ENCODE peak calls at places on chromosome 16, in seven cellular contexts. W is A549, J is GM10248, Y is esophagus squamous epithelium, O is tibial nerve, X is heart left ventricle, T is left lung. M is an unnamed sample.

GRCh38 chr16:78478267-78478821 is 378.9 kb downstream of the WWOX start:
- DNase-seq in O (no peak), W (peak), J (no peak), Y (no peak), X (no peak), T (no peak), M (no peak)

GRCh38 chr16:15749371-15749770 is 99.3 kb downstream of the NDE1 start:
- DNase-seq in X (no peak), J (no peak), W (no peak), O (no peak), Y (no peak), T (no peak), M (no peak)

GRCh38 chr16:81574168-81574567 is 129.6 kb downstream of the CMIP start:
- DNase-seq in W (no peak), O (no peak), X (no peak), T (no peak), J (no peak), Y (no peak), M (no peak)

GRCh38 chr16:27428035-27428785 is 26.2 kb downstream of the IL21R start:
- DNase-seq in J (peak), X (no peak), O (no peak), W (no peak), T (no peak), Y (no peak), M (no peak)

GRCh38 chr16:57041182-57042156 is 50.9 kb upstream of the CPNE2 start:
- DNase-seq in J (peak), Y (no peak), O (no peak), W (peak), X (no peak), T (no peak), M (peak)

GRCh38 chr16:73154063-73154870 is 106.3 kb upstream of the ZFHX3 start:
- DNase-seq in X (peak), O (no peak), W (no peak), J (no peak), T (no peak), Y (no peak), M (no peak)

GRCh38 chr16:55297062-55297909 is 26.7 kb upstream of the IRX6 start:
- DNase-seq in J (no peak), W (no peak), X (no peak), Y (no peak), O (no peak), T (no peak), M (no peak)

GRCh38 chr16:11129378-11129781 is 126.6 kb downstream of the SOCS1 start:
- DNase-seq in T (no peak), J (no peak), W (no peak), X (no peak), Y (no peak), O (no peak), M (no peak)

GRCh38 chr16:86668136-86668535 is 89.8 kb downstream of the FOXL1 start:
- DNase-seq in Y (no peak), O (no peak), X (no peak), W (peak), T (no peak), J (no peak), M (no peak)

GRCh38 chr16:23464196-23464595 is 11.2 kb upstream of the COG7 start:
- DNase-seq in W (no peak), O (no peak), T (no peak), J (no peak), X (no peak), Y (no peak), M (no peak)

GRCh38 chr16:1152651-1153259 is at the start of gene CACNA1H:
- DNase-seq in T (no peak), W (no peak), X (no peak), Y (no peak), J (no peak), O (no peak), M (peak)

GRCh38 chr16:8720967-8721692 is 46.7 kb downstream of the ABAT start:
- DNase-seq in W (no peak), J (no peak), X (no peak), T (no peak), Y (no peak), O (no peak), M (no peak)

GRCh38 chr16:10552998-10553491 is 27.4 kb downstream of the EMP2 start:
- DNase-seq in O (no peak), T (no peak), J (peak), X (peak), Y (no peak), W (peak), M (peak)

GRCh38 chr16:67345401-67345800 is 18.8 kb downstream of the LRRC36 start:
- DNase-seq in W (no peak), X (no peak), J (no peak), Y (no peak), O (no peak), T (no peak), M (no peak)

GRCh38 chr16:16021988-16022682 is 72.7 kb downstream of the ABCC1 start:
- DNase-seq in Y (peak), W (peak), T (peak), X (peak), O (peak), J (no peak), M (no peak)

GRCh38 chr16:51239196-51239595 is 88.1 kb upstream of the SALL1 start:
- DNase-seq in O (no peak), Y (no peak), W (no peak), T (no peak), X (no peak), J (no peak), M (no peak)

GRCh38 chr16:67708368-67708771 is 10.7 kb downstream of the GFOD2 start:
- DNase-seq in X (no peak), J (no peak), Y (no peak), O (no peak), T (no peak), W (no peak), M (no peak)

GRCh38 chr16:54693864-54694263 is 236.8 kb upstream of the IRX5 start:
- DNase-seq in J (no peak), W (no peak), X (no peak), O (no peak), T (no peak), Y (no peak), M (no peak)

GRCh38 chr16:52469775-52470174 is 77.2 kb downstream of the TOX3 start:
- DNase-seq in X (no peak), T (no peak), J (no peak), Y (no peak), W (peak), O (no peak), M (no peak)

GRCh38 chr16:57604177-57604576 is 24.3 kb upstream of the ADGRG1 start:
- DNase-seq in X (no peak), O (no peak), J (no peak), T (no peak), Y (no peak), W (no peak), M (no peak)

GRCh38 chr16:27597361-27597760 is 47.4 kb downstream of the KATNIP start:
- DNase-seq in T (no peak), O (no peak), J (no peak), W (no peak), X (no peak), Y (no peak), M (no peak)

GRCh38 chr16:64412578-64413280 is 709.1 kb downstream of the CDH11 start:
- DNase-seq in O (no peak), Y (no peak), X (no peak), T (no peak), J (no peak), W (no peak), M (no peak)

GRCh38 chr16:66890796-66891195 is 10.5 kb downstream of the PDP2 start:
- DNase-seq in X (no peak), Y (no peak), O (no peak), W (no peak), J (no peak), T (no peak), M (no peak)

GRCh38 chr16:79253100-79253631 is 347.4 kb downstream of the MAF start:
- DNase-seq in W (no peak), J (no peak), O (peak), X (no peak), Y (no peak), T (no peak), M (no peak)

GRCh38 chr16:10964039-10964890 is 19.9 kb downstream of the CLEC16A start:
- DNase-seq in Y (no peak), T (peak), X (peak), W (peak), J (peak), O (peak), M (no peak)

GRCh38 chr16:28494141-28494851 is at the start of gene APOBR:
- DNase-seq in Y (peak), X (peak), J (peak), W (no peak), O (no peak), T (peak), M (peak)

GRCh38 chr16:13767215-13767614 is 152.7 kb upstream of the ERCC4 start:
- DNase-seq in O (no peak), T (no peak), J (no peak), Y (no peak), X (no peak), W (no peak), M (no peak)

GRCh38 chr16:56929639-56930038 is 2.3 kb upstream of the HERPUD1 start:
- DNase-seq in Y (no peak), O (no peak), J (no peak), T (no peak), X (no peak), W (no peak), M (no peak)

GRCh38 chr16:17151335-17151734 is 319.4 kb downstream of the XYLT1 start:
- DNase-seq in T (no peak), W (no peak), J (no peak), O (no peak), Y (no peak), X (no peak), M (no peak)

GRCh38 chr16:4604401-4604800 is 10.3 kb downstream of the UBALD1 start:
- DNase-seq in O (no peak), Y (no peak), X (no peak), J (no peak), W (no peak), T (no peak), M (no peak)

GRCh38 chr16:4601317-4602186 is 13.1 kb downstream of the UBALD1 start:
- DNase-seq in X (no peak), W (no peak), T (no peak), J (no peak), Y (no peak), O (no peak), M (no peak)

GRCh38 chr16:4606354-4606753 is 8.3 kb downstream of the UBALD1 start:
- DNase-seq in J (no peak), O (no peak), W (no peak), T (no peak), Y (no peak), X (no peak), M (no peak)

GRCh38 chr16:4602330-4602729 is 12.4 kb downstream of the UBALD1 start:
- DNase-seq in Y (no peak), W (no peak), O (no peak), J (no peak), X (no peak), T (no peak), M (no peak)

DNA sequence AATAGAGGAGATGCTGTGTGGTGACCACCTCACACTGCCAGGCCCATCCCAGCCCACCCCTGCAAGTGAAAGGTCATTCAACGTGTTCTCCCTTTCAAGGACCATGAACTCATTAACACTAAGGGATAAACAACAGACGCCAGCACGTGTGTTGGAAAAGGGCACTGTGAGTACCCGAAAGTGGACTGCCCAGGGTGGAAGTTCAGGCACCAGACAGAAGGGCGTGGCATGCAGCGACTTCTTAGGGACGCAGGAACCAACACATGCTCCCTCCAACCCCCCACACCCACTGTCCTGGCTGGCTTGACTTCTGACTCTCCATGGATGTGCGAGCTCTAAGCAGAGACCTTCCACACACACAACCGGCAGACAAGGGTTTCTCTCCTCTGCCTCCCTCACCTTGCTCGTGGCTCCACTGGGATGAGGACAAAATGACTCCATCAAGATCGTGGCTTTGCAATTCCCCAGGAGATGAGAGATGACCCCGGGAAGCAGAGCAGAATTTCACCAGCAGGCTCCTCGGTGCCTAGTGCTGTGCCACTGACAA is 11.0 kb downstream of the UBALD1 start:
- DNase-seq in X (no peak), O (no peak), T (no peak), J (no peak), Y (no peak), W (no peak), M (no peak)
- TF ChIP-seq CTCF in X (no peak), O (no peak), T (no peak), J (no peak), Y (no peak), W (no peak), M (no peak)

GRCh38 chr16:70253291-70254094 is 1.8 kb upstream of the EXOSC6 start:
- DNase-seq in O (no peak), W (peak), Y (no peak), X (no peak), J (no peak), T (no peak), M (peak)

GRCh38 chr16:70254095-70254964 is 2.6 kb upstream of the EXOSC6 start:
- DNase-seq in T (no peak), J (no peak), Y (no peak), W (no peak), O (no peak), X (no peak), M (no peak)

GRCh38 chr16:70250748-70251650 is 741 bp downstream of the EXOSC6 start:
- DNase-seq in W (peak), J (peak), O (no peak), X (peak), T (peak), Y (no peak), M (peak)

GRCh38 chr16:70251651-70252354 is at the start of gene EXOSC6:
- DNase-seq in Y (peak), W (peak), J (peak), O (peak), T (peak), X (peak), M (peak)

DNA sequence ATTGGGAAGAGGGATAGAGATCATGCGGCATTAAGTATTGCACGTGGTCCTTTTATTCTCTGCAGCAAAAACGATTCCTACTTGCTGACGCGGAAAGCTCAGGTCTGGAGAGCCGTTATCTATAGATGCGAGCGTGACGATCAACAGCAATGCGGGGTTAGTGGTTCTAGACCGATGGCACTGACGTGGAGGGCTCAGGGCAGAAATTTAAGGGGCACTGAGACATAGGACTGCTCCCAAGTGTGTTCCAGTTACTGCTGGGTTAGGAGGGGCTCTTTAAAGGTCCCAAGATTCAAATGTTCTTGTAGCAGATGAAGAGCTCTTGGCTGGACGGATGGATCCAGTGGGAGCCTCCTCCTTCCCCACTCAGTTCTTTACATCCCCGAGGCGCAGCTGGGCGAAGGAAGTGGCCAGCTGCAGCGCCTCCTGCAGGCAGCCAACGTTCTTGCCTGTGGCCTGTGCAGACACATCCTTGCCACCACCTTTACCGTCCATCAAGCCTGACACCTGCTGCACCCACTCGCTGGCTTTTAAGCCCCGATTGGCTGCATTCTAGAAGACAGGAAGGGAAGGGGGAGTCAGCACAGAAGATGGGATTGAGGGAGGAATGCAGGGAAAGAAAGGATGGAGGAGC is 732 bp upstream of the EXOSC6 start:
- DNase-seq in O (no peak), W (peak), Y (no peak), X (no peak), T (no peak), J (no peak), M (no peak)
- TF ChIP-seq CTCF in O (peak), W (peak), Y (no peak), X (no peak), T (no peak), J (peak), M (peak)

GRCh38 chr16:75485230-75486013 is 9.8 kb downstream of the CHST6 start:
- DNase-seq in Y (no peak), X (no peak), T (no peak), W (no peak), O (no peak), J (no peak), M (no peak)
- TF ChIP-seq CTCF in Y (no peak), X (no peak), T (no peak), W (no peak), O (no peak), J (no peak), M (no peak)

GRCh38 chr16:20803561-20804214 is 2.6 kb downstream of the ERI2 start:
- DNase-seq in T (no peak), Y (no peak), O (no peak), W (no peak), X (no peak), J (no peak), M (no peak)

GRCh38 chr16:20801278-20801677 is 5.0 kb downstream of the ERI2 start:
- DNase-seq in X (no peak), W (no peak), T (no peak), Y (no peak), O (no peak), J (no peak), M (no peak)

GRCh38 chr16:20803192-20803560 is 3.1 kb downstream of the ERI2 start:
- DNase-seq in X (no peak), W (no peak), J (no peak), Y (no peak), O (no peak), T (no peak), M (no peak)

GRCh38 chr16:20807822-20808207 is 1.5 kb downstream of the REXO5 start:
- DNase-seq in J (no peak), Y (no peak), O (no peak), T (no peak), X (no peak), W (no peak), M (no peak)

DNA sequence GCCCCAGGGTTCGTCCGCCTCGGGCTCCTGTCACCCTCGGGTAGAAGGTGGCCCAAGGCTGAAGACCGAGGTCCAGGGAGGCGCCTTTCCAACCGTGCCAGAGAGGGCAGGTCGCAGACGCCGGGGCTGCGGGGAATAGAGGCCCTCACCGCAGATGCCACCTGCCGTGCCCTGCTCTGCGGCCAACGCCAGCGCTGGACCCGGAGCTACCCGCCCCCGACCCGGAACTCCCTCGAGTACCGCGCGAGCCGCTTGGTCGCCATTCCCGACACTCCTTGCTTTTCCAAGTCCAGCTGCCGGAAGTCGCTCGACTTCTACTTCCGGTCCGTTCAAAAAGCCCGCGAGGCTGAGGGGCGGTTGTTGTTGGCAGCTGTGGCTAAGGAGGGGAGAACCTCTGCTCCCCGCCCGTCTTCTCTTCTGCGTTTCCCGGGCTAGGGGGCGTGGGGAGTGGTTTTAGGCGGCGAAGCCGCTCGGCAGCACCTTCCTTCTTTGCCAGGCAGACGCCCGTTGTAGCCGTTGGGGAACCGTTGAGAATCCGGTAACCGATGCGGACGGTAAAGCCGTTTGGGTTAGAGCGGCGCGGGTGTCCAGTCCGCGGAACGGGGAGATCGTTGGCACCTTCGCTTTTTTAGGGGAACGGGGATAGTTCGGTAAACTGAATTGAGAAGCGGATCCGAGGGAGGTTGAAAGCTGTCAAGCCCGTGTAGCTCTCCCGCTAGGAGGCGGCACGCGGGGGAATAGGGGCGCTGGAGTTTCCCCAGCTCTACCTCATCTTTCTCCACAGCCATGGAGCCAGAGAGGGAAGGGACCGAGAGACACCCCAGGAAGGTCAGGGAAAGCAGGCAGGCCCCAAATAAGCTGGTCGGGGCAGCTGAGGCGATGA is at the start of the genes ERI2 and REXO5:
- DNase-seq in W (peak), Y (peak), J (peak), X (peak), T (peak), O (peak), M (peak)
- TF ChIP-seq CTCF in W (peak), Y (peak), J (peak), X (peak), T (peak), O (no peak), M (peak)

M was measured in GM13977.